ENCODE peak calls at places on chromosome 9, in ten cellular contexts. O, Z, M, J, C, W, F, Y, U and H are unnamed samples.

GRCh38 chr9:135379540-135380267 is 99.9 kb upstream of the PPP1R26 start:
- DNase-seq in W (no peak), U (no peak), Y (no peak), F (no peak), C (no peak), J (no peak), M (no peak), Z (no peak), O (no peak), H (no peak)

GRCh38 chr9:13555516-13555915 is 276.0 kb upstream of the MPDZ start:
- DNase-seq in U (no peak), M (no peak), W (no peak), J (no peak), Z (no peak), C (no peak), Y (no peak), F (no peak), O (no peak), H (no peak)

GRCh38 chr9:95004452-95005275 is 278.2 kb downstream of the AOPEP start:
- DNase-seq in U (no peak), O (no peak), W (peak), C (peak), F (peak), M (no peak), J (peak), Z (peak), Y (peak), H (peak)

GRCh38 chr9:23825143-23825531 is 903 bp downstream of the ELAVL2 start:
- DNase-seq in J (no peak), C (no peak), M (no peak), Y (no peak), Z (no peak), W (no peak), F (no peak), U (no peak), O (no peak), H (no peak)

GRCh38 chr9:249025-249424 is 34.4 kb downstream of the DOCK8 start:
- DNase-seq in O (no peak), J (no peak), F (no peak), W (no peak), M (no peak), Z (no peak), U (no peak), Y (peak), C (no peak), H (peak)

GRCh38 chr9:137050570-137050969 is 3.3 kb downstream of the ENTPD2 start:
- DNase-seq in J (no peak), Z (no peak), M (no peak), Y (no peak), W (no peak), F (no peak), U (no peak), C (no peak), O (no peak), H (no peak)

GRCh38 chr9:98136489-98136888 is 17.5 kb upstream of the TRIM14 start:
- DNase-seq in C (no peak), W (no peak), O (no peak), J (peak), U (no peak), Z (no peak), Y (no peak), M (no peak), F (no peak), H (no peak)

GRCh38 chr9:125663127-125663526 is 43.9 kb downstream of the MAPKAP1 start:
- DNase-seq in F (no peak), Y (peak), O (no peak), C (peak), J (no peak), M (peak), Z (no peak), W (no peak), U (peak), H (peak)

GRCh38 chr9:109317979-109318671 is 2.7 kb downstream of the EPB41L4B start:
- DNase-seq in C (no peak), W (no peak), Z (no peak), Y (peak), J (no peak), O (no peak), U (no peak), F (no peak), M (no peak), H (no peak)

GRCh38 chr9:13613296-13613695 is 333.8 kb upstream of the MPDZ start:
- DNase-seq in C (no peak), J (no peak), Y (no peak), O (no peak), Z (no peak), U (no peak), M (no peak), F (no peak), W (no peak), H (no peak)

GRCh38 chr9:137589441-137590122 is 730 bp downstream of the ZMYND19 start:
- DNase-seq in J (no peak), F (no peak), U (no peak), C (no peak), Z (peak), W (peak), Y (no peak), O (no peak), M (no peak), H (peak)

GRCh38 chr9:1876891-1877496 is 138.2 kb upstream of the SMARCA2 start:
- DNase-seq in U (no peak), W (no peak), O (no peak), C (no peak), Z (no peak), M (no peak), J (no peak), Y (no peak), F (no peak), H (peak)

GRCh38 chr9:92607088-92607487 is 62.8 kb downstream of the IPPK start:
- DNase-seq in Y (no peak), U (peak), J (no peak), M (peak), F (no peak), W (no peak), Z (no peak), O (no peak), C (no peak), H (no peak)

GRCh38 chr9:126959917-126960316 is 45.3 kb downstream of the RALGPS1 start:
- DNase-seq in C (no peak), F (no peak), J (no peak), O (no peak), U (no peak), M (no peak), W (no peak), Z (no peak), Y (no peak), H (no peak)

GRCh38 chr9:126959326-126959725 is 44.7 kb downstream of the RALGPS1 start:
- DNase-seq in F (no peak), U (no peak), C (no peak), W (no peak), O (no peak), Z (no peak), M (no peak), J (no peak), Y (no peak), H (no peak)

GRCh38 chr9:126956929-126957686 is 42.5 kb downstream of the RALGPS1 start:
- DNase-seq in M (peak), Y (peak), J (no peak), C (no peak), F (no peak), U (peak), W (no peak), Z (peak), O (no peak), H (no peak)

GRCh38 chr9:126955806-126956205 is 41.2 kb downstream of the RALGPS1 start:
- DNase-seq in U (no peak), M (no peak), Z (peak), W (no peak), C (no peak), Y (no peak), O (no peak), J (no peak), F (no peak), H (no peak)

GRCh38 chr9:126957687-126958053 is 43.1 kb downstream of the RALGPS1 start:
- DNase-seq in O (no peak), W (no peak), C (no peak), M (peak), Y (peak), U (peak), J (no peak), F (no peak), Z (peak), H (no peak)
- TF ChIP-seq CTCF in O (no peak), W (no peak), C (no peak), M (peak), Y (no peak), U (no peak), J (no peak), F (no peak), Z (no peak), H (no peak)

DNA sequence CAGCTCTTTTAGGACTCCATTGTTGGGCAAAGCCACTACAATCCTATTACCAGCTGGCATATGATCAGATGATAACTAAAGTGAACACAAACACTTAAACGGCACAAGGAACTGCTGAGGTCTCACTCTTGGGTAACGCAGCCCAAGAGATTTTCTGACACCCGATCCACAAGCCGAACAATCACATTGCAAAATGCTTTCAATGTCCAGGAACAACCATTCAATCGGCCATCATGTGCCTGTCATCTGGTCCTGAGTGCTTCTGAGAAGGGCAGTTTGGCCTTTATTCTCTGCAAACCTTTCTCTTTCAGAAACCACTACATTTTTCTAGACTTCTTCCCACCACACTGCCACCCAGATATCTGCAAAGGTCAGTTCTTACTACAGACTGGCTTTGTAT is 283.1 kb downstream of the GLIS3 start:
- DNase-seq in F (peak), Z (no peak), W (no peak), J (no peak), Y (no peak), M (no peak), O (no peak), C (no peak), U (no peak), H (no peak)
- TF ChIP-seq CTCF in F (no peak), Z (no peak), W (no peak), J (no peak), Y (no peak), M (no peak), O (no peak), C (no peak), U (no peak), H (no peak)

GRCh38 chr9:4738866-4739586 is 2.0 kb downstream of the AK3 start:
- DNase-seq in J (peak), F (no peak), M (peak), W (no peak), Y (no peak), C (no peak), O (no peak), Z (no peak), U (no peak), H (no peak)

GRCh38 chr9:4740623-4741364 is at the start of gene AK3:
- DNase-seq in J (peak), F (peak), C (peak), U (peak), O (peak), W (peak), Y (peak), Z (peak), M (peak), H (peak)

GRCh38 chr9:4741365-4742031 is 496 bp upstream of the AK3 start:
- DNase-seq in U (no peak), Z (peak), F (no peak), O (peak), C (peak), J (peak), Y (peak), W (no peak), M (no peak), H (no peak)

GRCh38 chr9:4740373-4740622 is 704 bp downstream of the AK3 start:
- DNase-seq in Y (peak), M (no peak), U (peak), F (no peak), J (no peak), C (no peak), W (no peak), O (no peak), Z (no peak), H (no peak)

DNA sequence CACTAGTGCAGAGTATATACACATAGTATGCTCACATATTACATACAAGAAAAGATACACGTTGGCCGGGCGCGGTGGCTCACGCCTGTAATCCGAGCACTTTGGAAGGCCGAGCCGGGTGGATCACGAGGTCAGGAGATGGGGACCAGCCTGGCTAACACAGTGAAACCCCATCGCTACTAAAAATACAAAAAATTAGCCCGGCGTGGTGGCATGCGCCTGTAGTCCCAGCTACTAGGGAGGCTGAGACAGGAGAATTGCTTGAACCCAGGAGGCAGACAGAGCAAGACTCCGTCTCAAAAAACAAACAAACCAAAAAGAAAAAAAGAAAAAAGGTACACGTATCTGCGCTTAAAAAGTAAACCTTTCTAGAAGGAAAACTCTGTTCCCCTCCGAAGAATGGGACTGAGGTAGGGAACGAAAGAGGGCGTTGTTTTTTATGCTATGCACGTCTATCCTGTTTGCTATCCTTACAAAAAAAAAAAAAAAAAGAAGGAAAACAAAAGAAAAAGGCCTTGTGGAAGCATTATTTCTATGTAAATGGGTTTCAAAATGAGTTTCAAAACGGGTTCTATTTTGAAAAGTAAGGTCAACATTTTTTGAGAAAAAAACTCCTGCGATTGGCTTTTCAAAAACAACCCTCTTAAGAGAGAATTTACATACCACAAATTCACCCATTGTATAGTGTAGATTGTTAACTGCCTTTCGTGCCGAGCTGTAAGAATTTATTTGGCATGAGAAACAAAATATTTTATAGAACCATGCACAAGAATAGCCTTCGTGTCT is 1.2 kb downstream of the AK3 start:
- DNase-seq in J (peak), Z (no peak), O (no peak), W (peak), M (no peak), C (peak), U (no peak), F (peak), Y (peak), H (no peak)
- TF ChIP-seq CTCF in J (no peak), Z (no peak), O (no peak), W (no peak), M (no peak), C (no peak), U (peak), F (no peak), Y (peak), H (no peak)

GRCh38 chr9:20550326-20550725 is 72.0 kb downstream of the MLLT3 start:
- DNase-seq in F (no peak), Z (no peak), U (no peak), Y (no peak), M (no peak), J (no peak), W (no peak), C (no peak), O (no peak), H (no peak)
- TF ChIP-seq CTCF in F (no peak), Z (no peak), U (no peak), Y (no peak), M (no peak), J (no peak), W (no peak), C (no peak), O (no peak), H (no peak)